ENCODE peak calls at places on chromosomes 6 and 20, in five cellular contexts. M, Q, X, J and C are unnamed samples.

GRCh38 chr6:137271245-137272183 is 52.3 kb upstream of the IFNGR1 start:
- DNase-seq in M (no peak), Q (no peak), X (peak; percentile 74), J (no peak), C (peak; percentile 72)

GRCh38 chr6:33936911-33937310 is 133.1 kb upstream of the MLN start:
- DNase-seq in M (no peak), Q (no peak), X (peak; percentile 12), J (no peak), C (no peak)

GRCh38 chr20:1651268-1651667 is 6.3 kb downstream of the SIRPG start:
- DNase-seq in M (no peak), Q (no peak), X (no peak), J (no peak), C (no peak)

GRCh38 chr6:23940466-23940865 is 185.5 kb upstream of the NRSN1 start:
- DNase-seq in M (no peak), Q (no peak), X (no peak), J (no peak), C (peak; percentile 8)

GRCh38 chr6:41503841-41504525 is 42.2 kb upstream of the FOXP4 start:
- DNase-seq in M (peak; percentile 25), Q (no peak), X (no peak), J (no peak), C (peak; percentile 34)

GRCh38 chr6:26234421-26235239 is 130.4 kb upstream of the BTN3A2 start:
- DNase-seq in M (no peak), Q (peak; percentile 64), X (peak; percentile 70), J (no peak), C (peak; percentile 78)

GRCh38 chr6:79034865-79035264 is 43.2 kb downstream of the PHIP start:
- DNase-seq in M (no peak), Q (no peak), X (peak; percentile 34), J (no peak), C (peak; percentile 16)

GRCh38 chr20:64039293-64040160 is 3.5 kb downstream of the C20orf204 start:
- DNase-seq in M (no peak), Q (no peak), X (no peak), J (no peak), C (peak; percentile 31)

GRCh38 chr6:71248306-71248705 is 40.3 kb upstream of the OGFRL1 start:
- DNase-seq in M (no peak), Q (no peak), X (peak; percentile 87), J (no peak), C (peak; percentile 85)

GRCh38 chr20:50625986-50626677 is 65.2 kb downstream of the RIPOR3 start:
- DNase-seq in M (peak; percentile 71), Q (peak; percentile 78), X (peak; percentile 66), J (no peak), C (peak; percentile 56)

GRCh38 chr20:50916257-50916656 is 15.0 kb downstream of the ADNP start:
- DNase-seq in M (no peak), Q (no peak), X (peak; percentile 70), J (no peak), C (peak; percentile 59)

GRCh38 chr6:169296622-169297021 is 43.0 kb upstream of the THBS2 start:
- DNase-seq in M (no peak), Q (no peak), X (no peak), J (no peak), C (no peak)

GRCh38 chr20:50475879-50476292 is 34.3 kb upstream of the PTPN1 start:
- DNase-seq in M (no peak), Q (no peak), X (peak; percentile 68), J (no peak), C (peak; percentile 44)

GRCh38 chr6:44249082-44249748 is 2.3 kb downstream of the HSP90AB1 start:
- DNase-seq in M (no peak), Q (no peak), X (no peak), J (no peak), C (no peak)

GRCh38 chr20:1417790-1418189 is 24.9 kb upstream of the FKBP1A start:
- DNase-seq in M (no peak), Q (no peak), X (no peak), J (no peak), C (no peak)

GRCh38 chr6:89612121-89612520 is 26.4 kb downstream of the LYRM2 start:
- DNase-seq in M (no peak), Q (no peak), X (no peak), J (no peak), C (no peak)

GRCh38 chr6:156655267-156655918 is 121.8 kb upstream of the ARID1B start:
- DNase-seq in M (no peak), Q (no peak), X (no peak), J (no peak), C (no peak)

GRCh38 chr6:32255212-32256153 is 31.6 kb upstream of the NOTCH4 start:
- DNase-seq in M (peak; percentile 72), Q (peak; percentile 75), X (peak; percentile 93), J (peak; percentile 17), C (peak; percentile 96)

GRCh38 chr6:130829333-130829910 is 2.2 kb downstream of the SMLR1 start:
- DNase-seq in M (no peak), Q (no peak), X (no peak), J (no peak), C (no peak)

GRCh38 chr6:105539879-105540278 is 137.0 kb upstream of the PREP start:
- DNase-seq in M (no peak), Q (no peak), X (no peak), J (no peak), C (peak; percentile 14)

GRCh38 chr6:35731736-35732532 is 4.9 kb upstream of the ARMC12 start:
- DNase-seq in M (peak; percentile 99), Q (peak; percentile 99), X (peak; percentile 99), J (peak; percentile 81), C (peak; percentile 86)

GRCh38 chr6:3910264-3910663 is 61.1 kb downstream of the FAM50B start:
- DNase-seq in M (no peak), Q (no peak), X (no peak), J (no peak), C (no peak)

GRCh38 chr6:112296122-112296521 is 41.8 kb upstream of the LAMA4 start:
- DNase-seq in M (no peak), Q (no peak), X (peak; percentile 76), J (no peak), C (peak; percentile 90)

GRCh38 chr6:20455175-20456075 is 53.7 kb downstream of the E2F3 start:
- DNase-seq in M (no peak), Q (no peak), X (peak; percentile 51), J (no peak), C (peak; percentile 38)

GRCh38 chr6:150314230-150315188 is 54.3 kb upstream of the IYD start:
- DNase-seq in M (no peak), Q (no peak), X (no peak), J (no peak), C (no peak)

GRCh38 chr6:152087096-152087495 is 279.6 kb downstream of the ESR1 start:
- DNase-seq in M (no peak), Q (no peak), X (no peak), J (no peak), C (no peak)

GRCh38 chr6:63660737-63661136 is 25.1 kb downstream of the PHF3 start:
- DNase-seq in M (no peak), Q (no peak), X (no peak), J (no peak), C (no peak)

GRCh38 chr6:107490568-107491058 is 696 bp downstream of the SOBP start:
- DNase-seq in M (no peak), Q (no peak), X (no peak), J (peak; percentile 57), C (no peak)

GRCh38 chr6:170062904-170063220 is 228.0 kb downstream of the DLL1 start:
- DNase-seq in M (no peak), Q (no peak), X (no peak), J (no peak), C (no peak)

GRCh38 chr6:62371840-62372239 is 85.8 kb upstream of the KHDRBS2 start:
- DNase-seq in M (no peak), Q (no peak), X (no peak), J (no peak), C (no peak)

GRCh38 chr20:46559685-46560440 is 9.4 kb upstream of the OCSTAMP start:
- DNase-seq in M (no peak), Q (no peak), X (no peak), J (no peak), C (no peak)

GRCh38 chr20:33017542-33017941 is 10.0 kb downstream of the BPIFB2 start:
- DNase-seq in M (no peak), Q (no peak), X (no peak), J (no peak), C (no peak)

GRCh38 chr20:4082406-4083102 is 67.2 kb upstream of the RNF24 start:
- DNase-seq in M (no peak), Q (peak; percentile 67), X (peak; percentile 84), J (no peak), C (peak; percentile 60)

GRCh38 chr6:56199956-56200355 is 47.4 kb downstream of the COL21A1 start:
- DNase-seq in M (no peak), Q (no peak), X (peak; percentile 75), J (no peak), C (peak; percentile 54)

GRCh38 chr6:27126046-27126814 is 121.3 kb upstream of the PRSS16 start:
- DNase-seq in M (no peak), Q (no peak), X (no peak), J (no peak), C (no peak)

GRCh38 chr20:51654060-51654459 is 111.5 kb upstream of the NFATC2 start:
- DNase-seq in M (no peak), Q (no peak), X (no peak), J (no peak), C (no peak)